ENCODE peak calls at places on chromosomes 16 and 17, in ten cellular contexts. J is uterus, F is heart left ventricle, T is Peyer's patch, Y is transverse colon, A is ovary, X is AG04450, U is colonic mucosa, V is right lobe of liver, P is OCI-LY7. Q is an unnamed sample.

GRCh38 chr17:19262650-19263620 is 25.8 kb downstream of the EPN2 start:
- DNase-seq in V (no peak), J (no peak), F (no peak), Y (no peak), U (no peak), T (no peak), A (no peak), X (no peak), P (no peak), Q (no peak)

GRCh38 chr17:75872434-75873351 is 5.7 kb downstream of the TRIM47 start:
- DNase-seq in X (no peak), J (peak; percentile 83), A (peak; percentile 85), F (peak; percentile 90), P (no peak), T (peak; percentile 56), U (peak; percentile 87), V (peak; percentile 63), Y (peak; percentile 78), Q (peak; percentile 85)

GRCh38 chr17:75980188-75981018 is 1.4 kb downstream of the TEN1 start:
- DNase-seq in V (no peak), Y (no peak), A (no peak), T (no peak), X (no peak), J (no peak), P (no peak), U (no peak), F (no peak), Q (no peak)

GRCh38 chr16:22103371-22103890 is 11.1 kb downstream of the VWA3A start:
- DNase-seq in U (no peak), Y (no peak), J (no peak), X (no peak), T (no peak), P (no peak), A (no peak), V (no peak), F (no peak), Q (no peak)

GRCh38 chr17:47879028-47879585 is 16.9 kb upstream of the SP2 start:
- DNase-seq in T (no peak), X (no peak), P (no peak), Y (no peak), J (no peak), F (no peak), V (no peak), A (no peak), U (no peak), Q (no peak)

GRCh38 chr16:50282955-50283631 is 16.7 kb downstream of the ADCY7 start:
- DNase-seq in X (no peak), Y (no peak), F (no peak), T (no peak), J (no peak), A (no peak), U (no peak), P (no peak), V (no peak), Q (peak; percentile 42)

GRCh38 chr16:73840710-73841109 is 455.9 kb upstream of the PSMD7 start:
- DNase-seq in V (no peak), T (no peak), P (no peak), Y (no peak), J (no peak), A (no peak), X (no peak), F (peak; percentile 10), U (no peak), Q (no peak)

GRCh38 chr16:75266738-75267630 is 15.6 kb upstream of the BCAR1 start:
- DNase-seq in P (no peak), Y (no peak), V (no peak), F (no peak), T (no peak), U (no peak), A (no peak), J (no peak), X (no peak), Q (no peak)

GRCh38 chr16:138049-138417 is 440 bp downstream of the NPRL3 start:
- DNase-seq in A (peak; percentile 35), Y (no peak), U (no peak), X (no peak), V (peak; percentile 46), F (no peak), J (peak; percentile 29), T (no peak), P (peak; percentile 56), Q (no peak)

GRCh38 chr16:81313731-81314602 is 795 bp upstream of the GAN start:
- DNase-seq in P (no peak), V (no peak), F (no peak), A (no peak), J (no peak), X (no peak), T (no peak), Y (no peak), U (peak; percentile 25), Q (no peak)

GRCh38 chr16:89200850-89201466 is 621 bp upstream of the SLC22A31 start:
- DNase-seq in X (no peak), U (no peak), F (no peak), A (no peak), J (no peak), P (no peak), T (no peak), V (peak; percentile 15), Y (no peak), Q (no peak)

DNA sequence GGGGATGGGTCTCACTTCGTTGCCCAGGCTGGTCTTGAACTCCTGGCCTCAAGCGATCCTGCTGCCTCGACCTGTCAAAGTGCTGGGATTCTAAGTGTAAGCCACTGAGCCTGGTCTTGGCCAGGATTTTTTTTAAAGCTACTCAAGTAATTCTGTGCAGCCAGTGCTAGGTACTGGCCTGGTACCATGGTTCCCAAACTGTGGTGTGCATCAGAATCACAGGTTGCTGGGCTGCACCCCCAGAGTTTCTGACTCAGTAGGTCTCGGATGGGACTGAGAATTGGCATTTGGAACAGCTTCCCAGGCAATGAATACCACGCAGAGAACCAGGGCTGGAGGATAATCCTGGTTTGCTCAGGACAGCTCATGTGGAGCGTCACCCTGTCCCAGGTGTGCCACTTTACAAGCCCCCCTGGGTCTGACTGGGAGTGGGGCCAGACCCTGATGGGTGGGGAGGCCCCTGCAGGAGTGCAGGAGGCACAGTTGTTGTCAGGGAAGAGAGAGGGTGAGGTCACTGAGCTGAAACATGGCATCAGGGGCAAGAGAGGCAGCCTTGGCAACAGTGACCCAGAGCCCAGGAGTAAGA is 10.7 kb upstream of the MRPS23 start:
- DNase-seq in F (no peak), J (no peak), A (no peak), T (no peak), X (no peak), U (no peak), Y (no peak), P (no peak), V (no peak), Q (no peak)
- H3K27ac ChIP-seq in F (peak overlapping the region; percentile 87), J (peak overlapping the region; percentile 90), A (no peak overlapping the region), T (no peak overlapping the region), X (no peak overlapping the region), U (peak overlapping the region; percentile 81), Y (peak overlapping the region; percentile 90), P (no peak overlapping the region), V (no peak overlapping the region), Q (peak overlapping the region; percentile 91)

GRCh38 chr17:40295471-40296457 is 8.1 kb downstream of the CDC6 start:
- DNase-seq in X (no peak), Y (no peak), T (no peak), V (no peak), A (no peak), P (no peak), F (no peak), J (no peak), U (no peak), Q (no peak)

GRCh38 chr17:40290629-40291296 is 3.1 kb downstream of the CDC6 start:
- DNase-seq in A (no peak), X (peak; percentile 88), T (peak; percentile 44), Y (peak; percentile 47), F (peak; percentile 51), J (no peak), P (peak; percentile 71), V (no peak), U (peak; percentile 54), Q (no peak)

GRCh38 chr17:40291311-40291710 is 3.6 kb downstream of the CDC6 start:
- DNase-seq in A (no peak), X (no peak), T (no peak), V (no peak), Y (no peak), J (no peak), U (no peak), F (no peak), P (no peak), Q (no peak)

GRCh38 chr17:40297511-40297910 is 9.8 kb downstream of the CDC6 start:
- DNase-seq in Y (no peak), T (no peak), A (no peak), F (no peak), J (no peak), P (no peak), X (no peak), U (no peak), V (no peak), Q (no peak)

DNA sequence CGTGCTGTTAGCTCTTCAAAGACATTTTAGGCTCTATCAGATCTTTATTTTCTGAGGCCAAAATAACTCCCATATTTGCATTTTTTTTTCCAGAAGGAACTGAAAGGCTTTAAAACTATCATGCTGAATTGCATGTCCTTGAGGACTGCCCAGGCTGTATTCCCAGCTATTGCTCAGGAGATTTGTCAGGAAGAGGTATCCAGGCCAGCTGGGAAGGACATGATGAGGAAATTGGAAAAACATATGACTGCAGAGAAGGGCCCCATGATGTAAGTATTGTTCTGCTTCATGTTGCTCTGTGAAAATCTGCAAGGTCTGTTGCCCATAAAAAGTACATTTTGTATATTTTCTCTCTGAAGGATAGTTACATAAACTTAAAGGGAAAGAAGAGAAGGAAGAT is 5.7 kb downstream of the CDC6 start:
- DNase-seq in P (no peak), X (no peak), Y (no peak), T (no peak), U (no peak), A (peak; percentile 67), F (peak; percentile 66), J (no peak), V (no peak), Q (no peak)
- H3K27ac ChIP-seq in P (no peak overlapping the region), X (no peak overlapping the region), Y (no peak overlapping the region), T (no peak overlapping the region), U (no peak overlapping the region), A (peak overlapping the region; percentile 74), F (peak overlapping the region; percentile 68), J (no peak overlapping the region), V (no peak overlapping the region), Q (peak overlapping the region; percentile 69)

GRCh38 chr17:16911141-16911937 is 60.6 kb downstream of the TNFRSF13B start:
- DNase-seq in U (peak; percentile 14), P (peak; percentile 34), A (no peak), J (no peak), X (no peak), V (no peak), T (no peak), F (peak; percentile 40), Y (peak; percentile 6), Q (no peak)
- H3K27ac ChIP-seq in U (no peak overlapping the region), P (no peak overlapping the region), A (no peak overlapping the region), J (no peak overlapping the region), X (no peak overlapping the region), V (no peak overlapping the region), T (no peak overlapping the region), F (no peak overlapping the region), Y (no peak overlapping the region), Q (no peak overlapping the region)

DNA sequence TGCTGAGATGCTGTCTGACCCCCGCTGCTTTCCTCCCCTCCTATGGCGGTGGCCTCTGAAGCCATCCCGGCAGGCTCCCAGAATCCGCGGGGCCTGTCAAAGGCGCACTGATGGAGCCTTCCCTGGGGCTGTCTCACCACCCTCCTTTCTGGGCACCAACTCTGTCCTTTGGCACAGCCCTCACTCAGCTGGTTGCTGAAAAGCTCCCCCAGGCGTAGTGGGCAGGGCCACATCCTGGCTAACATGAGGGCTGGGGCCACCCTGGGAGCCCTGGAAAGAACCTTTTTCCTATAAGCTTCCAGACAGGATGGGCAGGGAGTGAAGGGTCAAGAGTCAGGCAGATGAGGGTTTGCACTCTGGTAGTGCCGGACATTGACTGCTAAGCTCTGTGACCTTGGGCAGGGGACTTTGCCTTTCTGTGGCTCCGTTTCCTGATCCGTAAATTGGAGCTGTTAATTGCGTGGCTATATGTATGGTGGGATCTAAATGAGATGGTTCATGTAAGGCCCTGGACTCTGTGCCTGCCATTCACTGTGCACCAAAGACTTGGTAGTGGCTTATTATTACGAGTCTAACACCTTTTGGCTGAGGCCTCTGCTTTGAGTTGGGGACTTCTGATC is 27.6 kb upstream of the LASP1NB start:
- DNase-seq in U (no peak), J (no peak), Y (peak; percentile 18), X (no peak), A (no peak), F (no peak), P (no peak), V (no peak), T (no peak), Q (no peak)
- H3K27ac ChIP-seq in U (peak overlapping the region; percentile 55), J (peak overlapping the region; percentile 56), Y (peak overlapping the region; percentile 79), X (peak overlapping the region; percentile 52), A (no peak overlapping the region), F (peak overlapping the region; percentile 85), P (peak overlapping the region; percentile 83), V (peak overlapping the region; percentile 43), T (peak overlapping the region; percentile 88), Q (peak overlapping the region; percentile 78)